ENCODE peak calls at places on chromosomes 4 and X, in eight cellular contexts. U is mucosa of descending colon, P is A549, J is HepG2, K is body of pancreas, Q is aorta, O is hepatocyte, W is mammary epithelial cell. B is an unnamed sample.

GRCh38 chr4:138724530-138724929 is 291.1 kb upstream of the NOCT start:
- DNase-seq in U (no peak), P (no peak), J (no peak), K (no peak), Q (no peak), O (no peak), W (no peak), B (no peak)

GRCh38 chr4:155564086-155564485 is 102.6 kb upstream of the GUCY1A1 start:
- DNase-seq in U (no peak), P (no peak), J (no peak), K (no peak), Q (no peak), O (no peak), W (no peak), B (no peak)

GRCh38 chr4:170004656-170005250 is 21.4 kb downstream of the MFAP3L start:
- DNase-seq in U (no peak), P (no peak), J (no peak), K (no peak), Q (no peak), O (no peak), W (peak; percentile 18), B (no peak)

GRCh38 chrX:106954041-106954440 is 33.8 kb downstream of the CLDN2 start:
- DNase-seq in U (no peak), P (no peak), J (no peak), K (no peak), Q (no peak), O (no peak), W (no peak), B (no peak)

GRCh38 chrX:17567173-17567572 is 170.1 kb upstream of the SCML1 start:
- DNase-seq in U (no peak), P (no peak), J (no peak), K (no peak), Q (no peak), O (no peak), W (no peak), B (no peak)

GRCh38 chr4:170423137-170423536 is 333.4 kb upstream of the AADAT start:
- DNase-seq in U (no peak), P (no peak), J (no peak), K (no peak), Q (no peak), O (no peak), W (peak; percentile 37), B (no peak)

GRCh38 chrX:97367149-97367548 is 483.4 kb downstream of the RPA4 start:
- DNase-seq in U (no peak), P (no peak), J (no peak), K (no peak), Q (no peak), O (peak; percentile 19), W (no peak), B (no peak)

GRCh38 chr4:185079271-185079905 is 61.1 kb downstream of the HELT start:
- DNase-seq in U (no peak), P (no peak), J (no peak), K (no peak), Q (no peak), O (no peak), W (no peak), B (no peak)

GRCh38 chrX:5537098-5537497 is 691.6 kb downstream of the NLGN4X start:
- DNase-seq in U (no peak), P (no peak), J (no peak), K (no peak), Q (no peak), O (no peak), W (no peak), B (no peak)

GRCh38 chrX:68696267-68696666 is 48.8 kb downstream of the STARD8 start:
- DNase-seq in U (no peak), P (no peak), J (no peak), K (no peak), Q (no peak), O (no peak), W (no peak), B (no peak)
- H3K4me1 ChIP-seq in U (no peaks in the 10 kb centered on the region), P (peaks cover 36% of the 10 kb centered on the region), J (peaks cover 54% of the 10 kb centered on the region), K (peaks cover 56% of the 10 kb centered on the region), Q (no peaks in the 10 kb centered on the region), O (no peaks in the 10 kb centered on the region), W (peaks cover 13% of the 10 kb centered on the region), B (no peaks in the 10 kb centered on the region)

GRCh38 chrX:136210243-136210642 is 41.0 kb downstream of the MAP7D3 start:
- DNase-seq in U (no peak), P (no peak), J (no peak), K (no peak), Q (no peak), O (no peak), W (no peak), B (no peak)
- H3K9me3 ChIP-seq in U (no peaks in the 10 kb centered on the region), P (no peaks in the 10 kb centered on the region), J (no peaks in the 10 kb centered on the region), K (no peaks in the 10 kb centered on the region), Q (no peaks in the 10 kb centered on the region), O (no peaks in the 10 kb centered on the region), W (no peaks in the 10 kb centered on the region), B (no peaks in the 10 kb centered on the region)

DNA sequence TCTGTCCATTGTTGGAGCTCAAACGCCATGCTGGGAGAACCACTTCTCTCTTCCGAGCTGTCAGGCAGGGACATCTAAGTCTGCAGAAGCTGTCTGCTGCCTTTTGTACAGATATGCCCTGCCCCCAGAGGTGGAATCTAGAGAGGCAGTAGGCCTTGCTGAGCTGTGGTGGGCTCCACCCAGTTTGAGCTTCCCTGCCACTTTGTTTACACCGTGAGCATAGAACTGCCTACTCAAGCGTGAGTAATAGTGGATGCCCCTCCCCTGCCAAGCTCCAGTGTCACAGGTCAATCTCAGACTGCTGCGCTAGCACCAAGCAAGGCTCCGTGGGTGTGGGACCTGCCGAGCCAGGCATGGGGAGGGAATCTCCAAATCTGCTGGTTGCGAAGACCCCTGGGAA is 145.7 kb downstream of the VSIG4 start:
- DNase-seq in U (no peak), P (no peak), J (no peak), K (no peak), Q (no peak), O (no peak), W (no peak), B (no peak)
- H3K4me3 ChIP-seq in U (no peak overlapping the region), P (no peak overlapping the region), J (no peak overlapping the region), K (no peak overlapping the region), Q (no peak overlapping the region), O (no peak overlapping the region), W (no peak overlapping the region), B (no peak overlapping the region)

DNA sequence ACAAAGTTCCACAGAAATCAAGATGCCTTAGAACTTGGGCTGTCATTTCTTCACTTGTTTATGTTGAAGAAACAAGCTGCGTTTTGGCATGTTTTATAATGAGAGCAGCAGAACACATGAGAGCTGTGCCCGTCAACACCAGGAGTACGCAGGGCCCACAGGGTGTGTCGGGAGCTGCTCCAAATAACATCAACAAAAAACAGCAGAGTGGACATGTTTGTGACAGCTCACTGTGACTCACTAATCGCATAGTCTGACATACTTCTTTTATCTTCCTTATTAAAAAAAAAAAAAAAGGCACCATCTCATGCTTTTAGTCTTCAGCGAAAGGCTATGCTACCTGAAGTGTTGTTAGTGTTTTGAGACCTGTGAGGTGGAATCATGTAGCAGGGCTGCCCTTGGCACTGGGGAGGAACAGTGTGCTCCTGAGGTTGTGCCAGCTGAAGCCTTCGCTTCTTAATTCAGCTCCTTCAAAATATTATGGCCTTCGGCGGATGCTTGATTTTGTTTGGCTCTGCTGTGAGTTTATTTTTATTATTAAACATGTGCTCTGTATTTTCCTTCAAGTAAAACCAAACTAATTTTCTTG is 32.8 kb downstream of the FHDC1 start:
- DNase-seq in U (no peak), P (no peak), J (no peak), K (no peak), Q (no peak), O (no peak), W (peak; percentile 76), B (no peak)
- H3K4me1 ChIP-seq in U (no peaks in the 10 kb centered on the region), P (peaks cover 20% of the 10 kb centered on the region), J (peaks cover 8% of the 10 kb centered on the region), K (no peaks in the 10 kb centered on the region), Q (no peaks in the 10 kb centered on the region), O (peaks cover 10% of the 10 kb centered on the region), W (peaks cover 54% of the 10 kb centered on the region), B (no peaks in the 10 kb centered on the region)

GRCh38 chrX:40050532-40050931 is 47.2 kb downstream of the BCOR start:
- DNase-seq in U (no peak), P (no peak), J (no peak), K (no peak), Q (no peak), O (no peak), W (no peak), B (no peak)
- H3K9me3 ChIP-seq in U (peaks cover 10% of the 10 kb centered on the region), P (peaks cover 45% of the 10 kb centered on the region), J (peaks cover 7% of the 10 kb centered on the region), K (no peaks in the 10 kb centered on the region), Q (peaks cover 8% of the 10 kb centered on the region), O (peaks cover 16% of the 10 kb centered on the region), W (peaks cover 13% of the 10 kb centered on the region), B (peaks cover 3% of the 10 kb centered on the region)

DNA sequence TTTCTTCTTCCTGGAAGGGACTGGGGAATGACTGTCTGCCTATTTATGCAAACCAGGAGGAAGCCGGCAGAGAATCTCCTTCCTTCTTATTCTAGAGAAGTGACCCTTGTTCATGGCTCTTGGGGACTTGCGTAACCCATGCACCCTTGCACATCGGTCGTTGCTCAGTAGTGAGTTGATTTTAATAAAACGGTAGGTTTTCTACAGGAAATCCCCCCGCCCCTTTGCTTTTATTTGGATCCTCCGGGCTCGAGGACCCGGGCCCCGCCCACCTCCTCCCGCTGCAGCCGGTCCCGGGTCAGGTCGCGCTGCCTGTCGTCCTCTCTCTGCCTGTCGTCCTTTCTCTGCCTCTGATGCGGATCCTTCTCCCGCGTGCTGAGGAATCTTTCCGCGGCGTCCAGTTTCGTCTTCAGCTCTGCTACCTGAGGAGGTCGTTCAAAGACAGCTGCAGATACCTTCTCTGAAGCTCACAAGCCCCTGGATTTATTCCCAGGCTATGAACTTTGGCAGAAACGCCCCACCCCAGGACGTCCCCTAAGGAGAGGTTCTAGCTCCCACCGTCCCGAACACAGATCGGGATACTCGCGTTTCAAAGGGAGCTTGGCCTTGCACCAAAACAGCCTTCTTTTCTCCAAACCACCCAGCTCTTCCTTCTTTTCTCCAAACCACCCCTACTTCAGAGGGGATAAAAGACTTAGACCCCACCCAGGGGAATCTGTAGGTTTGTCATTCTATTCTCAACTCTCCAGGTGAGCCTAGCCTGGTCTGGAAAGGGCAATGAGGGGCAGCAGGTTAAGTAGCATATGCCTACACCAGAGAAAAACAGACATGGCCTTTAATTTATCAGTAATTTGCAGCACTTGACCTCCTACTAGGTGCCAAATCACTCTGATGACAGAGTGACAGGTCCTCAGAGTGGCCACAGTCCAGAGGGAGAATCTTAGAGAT is 7.0 kb downstream of the TNIP3 start:
- DNase-seq in U (peak; percentile 65), P (peak; percentile 22), J (no peak), K (no peak), Q (peak; percentile 51), O (peak; percentile 31), W (no peak), B (peak; percentile 13)
- H3K4me3 ChIP-seq in U (no peak overlapping the region), P (peak overlapping the region; percentile 60), J (no peak overlapping the region), K (no peak overlapping the region), Q (no peak overlapping the region), O (peak overlapping the region; percentile 37), W (peak overlapping the region; percentile 10), B (peak overlapping the region; percentile 39)

GRCh38 chr4:7003176-7003878 is 39.8 kb upstream of the TADA2B start:
- DNase-seq in U (no peak), P (no peak), J (no peak), K (no peak), Q (no peak), O (no peak), W (no peak), B (no peak)
- H3K4me1 ChIP-seq in U (no peaks in the 10 kb centered on the region), P (peaks cover 14% of the 10 kb centered on the region), J (peaks cover 21% of the 10 kb centered on the region), K (no peaks in the 10 kb centered on the region), Q (no peaks in the 10 kb centered on the region), O (peaks cover 4% of the 10 kb centered on the region), W (peaks cover 69% of the 10 kb centered on the region), B (no peaks in the 10 kb centered on the region)

B was measured in small intestine.